ENCODE peak calls at places on chromosome 18, in seven cellular contexts. T is dermis microvascular lymphatic vessel endothelial cell; H is NCI-H748 treated with DMSO at 0.1 percent for 48 hours; W is AG09309; S is HS-5; L is heart left ventricle; C is activated CD8-positive, alpha-beta T cell treated with anti-CD3 and anti-CD28 coated beads, Interleukin-2, amount 10 ng/mL, durations not matched to agents 7 days and 5 days. V is an unnamed sample.

GRCh38 chr18:78929502-78929901 is 50.1 kb upstream of the SALL3 start:
- DNase-seq in C (no peak), T (no peak), H (no peak), L (no peak), W (no peak), S (no peak), V (no peak)

GRCh38 chr18:30999887-31000628 is 42.5 kb downstream of the DSC3 start:
- DNase-seq in T (no peak), L (no peak), S (no peak), C (no peak), H (no peak), W (no peak), V (no peak)

GRCh38 chr18:55404811-55405654 is 183.0 kb downstream of the TCF4 start:
- DNase-seq in T (no peak), W (no peak), H (no peak), S (no peak), C (no peak), L (no peak), V (no peak)

GRCh38 chr18:31268985-31269406 is 49.0 kb upstream of the DSG1 start:
- DNase-seq in L (no peak), C (no peak), T (peak; percentile 67), W (no peak), S (no peak), H (no peak), V (no peak)

GRCh38 chr18:23703057-23703986 is 14.1 kb downstream of the LAMA3 start:
- DNase-seq in H (peak; percentile 35), W (no peak), L (peak; percentile 28), C (peak; percentile 40), T (peak; percentile 36), S (no peak), V (peak; percentile 73)

GRCh38 chr18:25261768-25262167 is 90.2 kb downstream of the ZNF521 start:
- DNase-seq in S (no peak), T (no peak), L (no peak), C (no peak), H (no peak), W (no peak), V (no peak)

GRCh38 chr18:7980136-7980535 is 413.0 kb downstream of the PTPRM start:
- DNase-seq in C (no peak), W (no peak), H (no peak), S (no peak), T (no peak), L (no peak), V (no peak)

GRCh38 chr18:48929212-48929612 is 21.6 kb downstream of the SMAD7 start:
- DNase-seq in H (no peak), C (no peak), L (no peak), W (no peak), S (no peak), T (no peak), V (no peak)

GRCh38 chr18:65754121-65754520 is 3.3 kb downstream of the CDH7 start:
- DNase-seq in H (peak; percentile 13), L (no peak), C (no peak), W (no peak), S (peak; percentile 15), T (no peak), V (no peak)

GRCh38 chr18:2508678-2509077 is 62.6 kb downstream of the METTL4 start:
- DNase-seq in H (no peak), W (no peak), T (no peak), S (no peak), L (no peak), C (peak; percentile 23), V (no peak)